ENCODE peak calls at places on chromosomes 16 and 17, in eight cellular contexts. Y is endothelial cell of umbilical vein, K is breast epithelium, C is spleen, W is transverse colon, I is sigmoid colon, P is stomach, O is Panc1. Q is an unnamed sample. For H3K36me3, the result is how much of the 10 kb centered on the place peaks cover.

GRCh38 chr17:43562679-43563146 is 16.6 kb upstream of the ETV4 start:
- DNase-seq in Y (no peak), K (no peak), C (no peak), W (no peak), I (peak), P (no peak), O (no peak), Q (no peak)

GRCh38 chr16:49617016-49617569 is 238.8 kb downstream of the ZNF423 start:
- DNase-seq in Y (no peak), K (no peak), C (peak), W (no peak), I (peak), P (no peak), O (no peak), Q (no peak)

GRCh38 chr16:85378145-85379040 is 234.7 kb upstream of the GSE1 start:
- DNase-seq in Y (no peak), K (no peak), C (no peak), W (no peak), I (peak), P (no peak), O (no peak), Q (no peak)

GRCh38 chr17:72413077-72414031 is 292.5 kb downstream of the SOX9 start:
- DNase-seq in Y (no peak), K (no peak), C (no peak), W (peak), I (no peak), P (peak), O (no peak), Q (no peak)

GRCh38 chr16:67719778-67720144 is 645 bp upstream of the GFOD2 start:
- DNase-seq in Y (no peak), K (peak), C (peak), W (peak), I (no peak), P (no peak), O (no peak), Q (no peak)

GRCh38 chr16:11583889-11584565 is 2.7 kb downstream of the LITAF start:
- DNase-seq in Y (no peak), K (peak), C (peak), W (peak), I (no peak), P (peak), O (no peak), Q (no peak)

GRCh38 chr17:78272181-78272913 is 40.9 kb downstream of the TMEM235 start:
- DNase-seq in Y (no peak), K (peak), C (peak), W (peak), I (peak), P (peak), O (no peak), Q (no peak)

GRCh38 chr16:9090101-9090959 is 1.1 kb upstream of the HAPSTR1 start:
- DNase-seq in Y (peak), K (no peak), C (peak), W (peak), I (peak), P (peak), O (no peak), Q (no peak)

GRCh38 chr16:87765473-87765775 is 362 bp downstream of the KLHDC4 start:
- DNase-seq in Y (peak), K (no peak), C (no peak), W (peak), I (no peak), P (no peak), O (no peak), Q (no peak)

GRCh38 chr17:1147664-1148063 is 32.1 kb downstream of the ABR start:
- DNase-seq in Y (peak), K (peak), C (no peak), W (peak), I (no peak), P (peak), O (peak), Q (no peak)

GRCh38 chr17:9729735-9730420 is 61.5 kb downstream of the DHRS7C start:
- DNase-seq in Y (no peak), K (no peak), C (no peak), W (no peak), I (no peak), P (no peak), O (no peak), Q (no peak)

GRCh38 chr17:72116692-72117469 is 3.9 kb upstream of the SOX9 start:
- DNase-seq in Y (no peak), K (no peak), C (no peak), W (peak), I (no peak), P (no peak), O (no peak), Q (no peak)

GRCh38 chr17:74972107-74972972 is at the start of gene HID1:
- DNase-seq in Y (peak), K (peak), C (peak), W (peak), I (no peak), P (peak), O (no peak), Q (no peak)

GRCh38 chr17:81563861-81564586 is 11.9 kb upstream of the FAAP100 start:
- DNase-seq in Y (no peak), K (no peak), C (no peak), W (no peak), I (no peak), P (no peak), O (no peak), Q (no peak)

GRCh38 chr16:67216612-67217490 is 10.1 kb upstream of the TMEM208 start:
- DNase-seq in Y (peak), K (no peak), C (no peak), W (no peak), I (no peak), P (peak), O (no peak), Q (no peak)

GRCh38 chr17:82913304-82914043 is 73.7 kb upstream of the ZNF750 start:
- DNase-seq in Y (peak), K (no peak), C (no peak), W (no peak), I (no peak), P (peak), O (no peak), Q (no peak)

GRCh38 chr17:37489197-37490001 is at the start of gene DUSP14:
- DNase-seq in Y (peak), K (peak), C (peak), W (peak), I (peak), P (peak), O (no peak), Q (no peak)

GRCh38 chr17:45889579-45889978 is 4.8 kb upstream of the MAPT start:
- DNase-seq in Y (no peak), K (no peak), C (no peak), W (no peak), I (no peak), P (no peak), O (no peak), Q (no peak)

GRCh38 chr17:50345443-50346312 is at the start of gene XYLT2:
- DNase-seq in Y (peak), K (peak), C (peak), W (peak), I (peak), P (peak), O (no peak), Q (no peak)

GRCh38 chr16:70682239-70683145 is 3.4 kb downstream of the MTSS2 start:
- DNase-seq in Y (no peak), K (no peak), C (peak), W (no peak), I (no peak), P (no peak), O (no peak), Q (no peak)

GRCh38 chr17:48244121-48244711 is 136.7 kb downstream of the SNX11 start:
- DNase-seq in Y (peak), K (no peak), C (no peak), W (peak), I (no peak), P (no peak), O (no peak), Q (no peak)

GRCh38 chr17:17888371-17888770 is 51.6 kb upstream of the SREBF1 start:
- DNase-seq in Y (no peak), K (no peak), C (no peak), W (no peak), I (no peak), P (no peak), O (no peak), Q (no peak)

GRCh38 chr16:30724641-30725464 is 23.4 kb upstream of the PHKG2 start:
- DNase-seq in Y (no peak), K (no peak), C (peak), W (peak), I (peak), P (no peak), O (no peak), Q (no peak)

GRCh38 chr17:56230660-56231059 is 77.4 kb downstream of the ANKFN1 start:
- DNase-seq in Y (no peak), K (no peak), C (no peak), W (no peak), I (no peak), P (no peak), O (no peak), Q (peak)

GRCh38 chr17:49338883-49339282 is 23.2 kb downstream of the ZNF652 start:
- DNase-seq in Y (no peak), K (no peak), C (no peak), W (no peak), I (no peak), P (no peak), O (no peak), Q (no peak)

GRCh38 chr16:75238132-75238852 is 13.1 kb downstream of the BCAR1 start:
- DNase-seq in Y (no peak), K (peak), C (peak), W (peak), I (peak), P (peak), O (no peak), Q (no peak)

GRCh38 chr16:77169650-77170236 is 21.2 kb upstream of the MON1B start:
- DNase-seq in Y (peak), K (no peak), C (no peak), W (peak), I (no peak), P (peak), O (no peak), Q (no peak)

DNA sequence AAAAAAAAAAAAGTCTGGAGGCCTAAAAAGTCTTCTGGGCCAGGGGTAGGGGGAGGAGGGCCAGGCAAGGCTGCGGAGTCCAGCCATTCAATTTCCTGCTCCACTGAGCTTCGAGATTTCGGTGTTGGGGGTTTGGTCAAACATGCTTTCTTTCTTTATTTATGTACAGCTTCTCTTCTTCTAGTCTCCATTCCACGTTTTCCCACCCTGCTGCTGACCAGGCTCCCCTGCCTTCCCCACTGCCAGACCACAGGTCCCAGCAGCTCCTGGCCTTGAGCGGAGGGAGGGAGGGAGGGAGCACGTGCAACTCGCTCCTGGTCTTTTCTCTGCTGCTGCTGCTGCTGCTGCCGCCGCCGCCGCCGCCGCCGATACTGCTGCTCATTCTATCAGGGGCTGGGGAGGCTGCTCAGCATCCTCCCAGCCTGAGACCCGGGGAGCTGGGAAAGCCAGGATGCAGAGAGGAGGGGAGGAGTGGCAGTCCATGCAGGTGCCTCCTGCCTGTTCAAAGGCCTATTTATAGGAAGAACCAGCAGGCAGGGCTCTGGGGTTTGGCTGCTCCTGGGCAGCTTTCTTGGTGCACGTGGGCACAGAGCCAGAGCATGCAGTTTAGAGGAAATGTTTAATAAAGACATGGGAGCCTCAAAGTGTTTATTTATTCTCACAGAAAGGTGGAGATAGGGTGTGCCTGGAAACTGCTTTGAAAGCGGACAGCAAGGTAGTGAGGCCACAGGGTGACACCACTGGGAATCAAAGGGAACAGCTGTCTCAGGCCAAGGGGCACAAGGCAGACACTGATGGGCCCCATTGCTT is 23.4 kb upstream of the ZFHX3 start:
- DNase-seq in Y (peak), K (no peak), C (no peak), W (peak), I (peak), P (peak), O (no peak), Q (no peak)
- H3K4me3 ChIP-seq in Y (no peak), K (peak), C (no peak), W (peak), I (no peak), P (peak), O (no peak), Q (no peak)

GRCh38 chr16:84178892-84179611 is 7.8 kb downstream of the TAF1C start:
- DNase-seq in Y (no peak), K (no peak), C (peak), W (no peak), I (no peak), P (no peak), O (no peak), Q (no peak)
- H3K36me3 ChIP-seq in Y (under half), K (under half), C (under half), W (under half), I (under half), P (half or more), O (under half), Q (under half)

GRCh38 chr16:89246903-89247733 is 29.6 kb downstream of the ZNF778 start:
- DNase-seq in Y (peak), K (peak), C (peak), W (peak), I (peak), P (peak), O (no peak), Q (no peak)
- TF ChIP-seq POLR2AphosphoS5 in Y (no peak), K (no peak), C (peak), W (peak), I (peak), P (no peak), O (no peak), Q (peak)

GRCh38 chr17:20074489-20074888 is 65.3 kb downstream of the SPECC1 start:
- DNase-seq in Y (no peak), K (no peak), C (no peak), W (no peak), I (no peak), P (no peak), O (no peak), Q (no peak)
- H3K4me3 ChIP-seq in Y (no peak), K (peak), C (peak), W (no peak), I (no peak), P (no peak), O (no peak), Q (no peak)